ENCODE peak calls at places on chromosomes 1 and 21, in four cellular contexts. One of them, this sample, is unnamed. For H3K36me3, the result is how much of the 10 kb centered on the place peaks cover.

GRCh38 chr1:7616076-7616833 is 154.8 kb upstream of the VAMP3 start:
- DNase-seq in IMR-90: peak
- DNase-seq in neuronal stem cell: peak
- DNase-seq in NT2/D1: peak
- DNase-seq in this sample: peak

GRCh38 chr21:14451520-14451919 is 68.6 kb upstream of the HSPA13 start:
- DNase-seq in IMR-90: no peak
- DNase-seq in neuronal stem cell: no peak
- DNase-seq in NT2/D1: no peak
- DNase-seq in this sample: no peak

GRCh38 chr1:164592634-164593033 is 33.6 kb downstream of the PBX1 start:
- DNase-seq in IMR-90: no peak
- DNase-seq in neuronal stem cell: no peak
- DNase-seq in NT2/D1: no peak
- DNase-seq in this sample: no peak

GRCh38 chr21:41481191-41481590 is 26.8 kb downstream of the TMPRSS2 start:
- DNase-seq in IMR-90: peak
- DNase-seq in neuronal stem cell: no peak
- DNase-seq in NT2/D1: no peak
- DNase-seq in this sample: no peak

GRCh38 chr1:147167361-147167760 is 4.9 kb downstream of the PRKAB2 start:
- DNase-seq in IMR-90: peak
- DNase-seq in neuronal stem cell: no peak
- DNase-seq in NT2/D1: no peak
- DNase-seq in this sample: no peak

GRCh38 chr1:36776256-36776655 is 258.1 kb downstream of the GRIK3 start:
- DNase-seq in IMR-90: no peak
- DNase-seq in neuronal stem cell: no peak
- DNase-seq in NT2/D1: no peak
- DNase-seq in this sample: no peak

GRCh38 chr1:151819951-151820623 is 11.5 kb downstream of the RORC start:
- DNase-seq in IMR-90: no peak
- DNase-seq in neuronal stem cell: no peak
- DNase-seq in NT2/D1: no peak
- DNase-seq in this sample: peak

GRCh38 chr1:25035523-25036116 is 105.5 kb upstream of the RUNX3 start:
- DNase-seq in IMR-90: no peak
- DNase-seq in neuronal stem cell: no peak
- DNase-seq in NT2/D1: no peak
- DNase-seq in this sample: no peak

GRCh38 chr1:110626890-110627289 is 20.7 kb upstream of the KCNA2 start:
- DNase-seq in IMR-90: no peak
- DNase-seq in neuronal stem cell: no peak
- DNase-seq in NT2/D1: no peak
- DNase-seq in this sample: no peak

GRCh38 chr1:81135524-81135923 is 665.2 kb upstream of the ADGRL2 start:
- DNase-seq in IMR-90: no peak
- DNase-seq in neuronal stem cell: no peak
- DNase-seq in NT2/D1: no peak
- DNase-seq in this sample: no peak

GRCh38 chr21:41024341-41025056 is 143.5 kb upstream of the BACE2 start:
- DNase-seq in IMR-90: no peak
- DNase-seq in neuronal stem cell: no peak
- DNase-seq in NT2/D1: no peak
- DNase-seq in this sample: no peak

GRCh38 chr1:59751801-59752200 is 62.9 kb upstream of the HOOK1 start:
- DNase-seq in IMR-90: peak
- DNase-seq in neuronal stem cell: no peak
- DNase-seq in NT2/D1: no peak
- DNase-seq in this sample: no peak

GRCh38 chr1:204080163-204080903 is 7.4 kb downstream of the SOX13 start:
- DNase-seq in IMR-90: peak
- DNase-seq in neuronal stem cell: peak
- DNase-seq in NT2/D1: peak
- DNase-seq in this sample: no peak

GRCh38 chr1:185819798-185820197 is 85.6 kb downstream of the HMCN1 start:
- DNase-seq in IMR-90: no peak
- DNase-seq in neuronal stem cell: no peak
- DNase-seq in NT2/D1: no peak
- DNase-seq in this sample: no peak

GRCh38 chr1:8211620-8212442 is 106.1 kb upstream of the SLC45A1 start:
- DNase-seq in IMR-90: peak
- DNase-seq in neuronal stem cell: no peak
- DNase-seq in NT2/D1: no peak
- DNase-seq in this sample: peak

GRCh38 chr1:45913925-45914501 is 110.6 kb downstream of the MAST2 start:
- DNase-seq in IMR-90: peak
- DNase-seq in neuronal stem cell: no peak
- DNase-seq in NT2/D1: no peak
- DNase-seq in this sample: no peak

GRCh38 chr1:68231627-68232303 is 558 bp downstream of the WLS start:
- DNase-seq in IMR-90: peak
- DNase-seq in neuronal stem cell: no peak
- DNase-seq in NT2/D1: peak
- DNase-seq in this sample: no peak

GRCh38 chr1:169610110-169610509 is 19.8 kb downstream of the SELP start:
- DNase-seq in IMR-90: no peak
- DNase-seq in neuronal stem cell: peak
- DNase-seq in NT2/D1: no peak
- DNase-seq in this sample: no peak

GRCh38 chr1:84836145-84836544 is 56.9 kb downstream of the LPAR3 start:
- DNase-seq in IMR-90: no peak
- DNase-seq in neuronal stem cell: no peak
- DNase-seq in NT2/D1: no peak
- DNase-seq in this sample: no peak

GRCh38 chr21:26127073-26127814 is 43.3 kb downstream of the APP start:
- DNase-seq in IMR-90: no peak
- DNase-seq in neuronal stem cell: no peak
- DNase-seq in NT2/D1: no peak
- DNase-seq in this sample: no peak

GRCh38 chr1:157370698-157371097 is 181.6 kb downstream of the FCRL5 start:
- DNase-seq in IMR-90: no peak
- DNase-seq in neuronal stem cell: no peak
- DNase-seq in NT2/D1: no peak
- DNase-seq in this sample: no peak

GRCh38 chr1:157368363-157368762 is 184.0 kb downstream of the FCRL5 start:
- DNase-seq in IMR-90: no peak
- DNase-seq in neuronal stem cell: no peak
- DNase-seq in NT2/D1: no peak
- DNase-seq in this sample: no peak

GRCh38 chr1:157371211-157371610 is 181.1 kb downstream of the FCRL5 start:
- DNase-seq in IMR-90: no peak
- DNase-seq in neuronal stem cell: no peak
- DNase-seq in NT2/D1: no peak
- DNase-seq in this sample: no peak

GRCh38 chr1:157371826-157372225 is 180.5 kb downstream of the FCRL5 start:
- DNase-seq in IMR-90: no peak
- DNase-seq in neuronal stem cell: no peak
- DNase-seq in NT2/D1: no peak
- DNase-seq in this sample: no peak

GRCh38 chr1:157369808-157370521 is 182.3 kb downstream of the FCRL5 start:
- DNase-seq in IMR-90: peak
- DNase-seq in neuronal stem cell: peak
- DNase-seq in NT2/D1: peak
- DNase-seq in this sample: peak
- H3K9ac ChIP-seq in IMR-90: no peak
- H3K9ac ChIP-seq in neuronal stem cell: no peak
- H3K9ac ChIP-seq in NT2/D1: no peak
- H3K9ac ChIP-seq in this sample: no peak

DNA sequence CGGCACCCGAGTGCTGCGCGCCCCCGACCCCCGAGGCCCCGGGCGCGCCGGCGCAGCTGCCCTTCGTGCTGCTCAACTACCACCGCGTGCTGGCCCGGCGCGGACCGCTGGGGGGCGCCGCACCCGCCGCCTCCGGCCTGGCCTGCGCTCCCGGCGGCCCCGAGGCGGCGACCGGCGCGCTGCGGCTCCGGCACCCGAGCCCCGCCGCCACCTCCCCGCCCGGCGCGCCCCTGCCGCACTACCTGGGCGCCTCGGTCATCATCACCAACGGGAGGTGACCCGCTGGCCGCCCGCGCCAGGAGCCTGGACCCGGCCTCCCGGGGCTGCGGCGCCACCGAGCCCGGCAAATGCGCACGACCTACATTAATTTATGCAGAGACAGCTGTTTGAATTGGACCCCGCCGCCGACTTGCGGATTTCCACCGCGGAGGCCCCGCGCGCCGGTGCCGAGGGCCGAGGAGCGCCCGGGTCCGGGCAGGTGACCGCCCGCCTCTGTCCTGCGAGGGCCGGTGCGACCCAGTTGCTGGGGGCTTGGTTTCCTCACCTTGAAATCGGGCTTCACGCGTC is 49.0 kb downstream of the SIM2 start:
- DNase-seq in IMR-90: peak
- DNase-seq in neuronal stem cell: peak
- DNase-seq in NT2/D1: peak
- DNase-seq in this sample: no peak
- H3K4me3 ChIP-seq in IMR-90: peak
- H3K4me3 ChIP-seq in neuronal stem cell: peak
- H3K4me3 ChIP-seq in NT2/D1: peak
- H3K4me3 ChIP-seq in this sample: no peak

DNA sequence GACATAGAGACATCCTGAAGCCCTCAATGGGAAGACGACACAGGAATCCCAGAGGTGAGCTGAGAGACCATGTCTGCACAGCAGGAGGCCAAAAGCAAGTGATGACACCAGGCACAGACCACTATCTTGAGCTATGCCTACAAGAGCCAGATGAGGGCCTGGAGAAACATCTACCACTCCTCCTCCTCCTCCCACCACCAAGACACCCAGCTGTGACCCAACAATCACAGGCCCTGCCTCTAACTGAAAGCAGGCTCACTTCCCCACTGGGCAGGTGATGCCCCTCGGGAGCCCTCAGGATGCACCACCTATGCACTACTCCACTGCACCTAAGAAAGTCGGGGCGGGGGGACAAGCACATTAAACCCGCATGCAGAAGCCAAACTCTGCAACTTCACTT is 16.5 kb downstream of the TADA1 start:
- DNase-seq in IMR-90: no peak
- DNase-seq in neuronal stem cell: no peak
- DNase-seq in NT2/D1: no peak
- DNase-seq in this sample: no peak
- H3K36me3 ChIP-seq in IMR-90: under half
- H3K36me3 ChIP-seq in neuronal stem cell: half or more
- H3K36me3 ChIP-seq in NT2/D1: half or more
- H3K36me3 ChIP-seq in this sample: half or more

GRCh38 chr21:35046223-35046690 is 2.8 kb downstream of the RUNX1 start:
- DNase-seq in IMR-90: no peak
- DNase-seq in neuronal stem cell: no peak
- DNase-seq in NT2/D1: no peak
- DNase-seq in this sample: no peak

GRCh38 chr21:35048706-35049617 is at the start of gene RUNX1:
- DNase-seq in IMR-90: peak
- DNase-seq in neuronal stem cell: no peak
- DNase-seq in NT2/D1: no peak
- DNase-seq in this sample: peak

GRCh38 chr21:35050348-35051286 is 1.5 kb upstream of the RUNX1 start:
- DNase-seq in IMR-90: peak
- DNase-seq in neuronal stem cell: no peak
- DNase-seq in NT2/D1: no peak
- DNase-seq in this sample: no peak

GRCh38 chr21:35046880-35047229 is 2.2 kb downstream of the RUNX1 start:
- DNase-seq in IMR-90: no peak
- DNase-seq in neuronal stem cell: no peak
- DNase-seq in NT2/D1: no peak
- DNase-seq in this sample: peak

DNA sequence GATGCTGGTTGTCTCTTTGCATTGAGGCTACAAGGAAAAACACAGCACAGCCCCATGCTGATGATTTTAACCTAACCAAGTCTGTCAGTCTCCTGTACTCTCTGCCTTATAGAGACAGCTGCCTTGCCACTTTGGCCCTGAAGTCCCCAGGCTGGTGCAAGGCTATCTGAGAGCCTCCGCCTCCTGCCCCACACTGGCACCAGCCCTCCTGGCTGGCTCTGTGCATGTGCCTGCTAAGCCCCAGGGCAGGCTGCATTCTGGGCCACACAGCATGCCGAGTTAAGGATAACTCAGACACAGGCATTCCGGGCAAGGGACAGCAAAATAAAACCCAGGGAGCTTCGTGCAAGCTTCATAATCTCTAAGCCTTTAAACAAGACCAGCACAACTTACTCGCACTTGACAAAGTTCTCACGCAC is 910 bp downstream of the RUNX1 start:
- DNase-seq in IMR-90: no peak
- DNase-seq in neuronal stem cell: no peak
- DNase-seq in NT2/D1: no peak
- DNase-seq in this sample: peak
- H3K9ac ChIP-seq in IMR-90: peak
- H3K9ac ChIP-seq in neuronal stem cell: no peak
- H3K9ac ChIP-seq in NT2/D1: no peak
- H3K9ac ChIP-seq in this sample: peak

GRCh38 chr1:43383449-43383848 is 6.2 kb downstream of the MED8 start:
- DNase-seq in IMR-90: no peak
- DNase-seq in neuronal stem cell: no peak
- DNase-seq in NT2/D1: no peak
- DNase-seq in this sample: no peak

GRCh38 chr1:43377831-43378230 is 10.0 kb upstream of the ELOVL1 start:
- DNase-seq in IMR-90: no peak
- DNase-seq in neuronal stem cell: no peak
- DNase-seq in NT2/D1: no peak
- DNase-seq in this sample: no peak

GRCh38 chr1:43381609-43382008 is 8.0 kb downstream of the MED8 start:
- DNase-seq in IMR-90: no peak
- DNase-seq in neuronal stem cell: no peak
- DNase-seq in NT2/D1: no peak
- DNase-seq in this sample: no peak

GRCh38 chr1:43379476-43379875 is 10.1 kb downstream of the MED8 start:
- DNase-seq in IMR-90: no peak
- DNase-seq in neuronal stem cell: no peak
- DNase-seq in NT2/D1: no peak
- DNase-seq in this sample: no peak

DNA sequence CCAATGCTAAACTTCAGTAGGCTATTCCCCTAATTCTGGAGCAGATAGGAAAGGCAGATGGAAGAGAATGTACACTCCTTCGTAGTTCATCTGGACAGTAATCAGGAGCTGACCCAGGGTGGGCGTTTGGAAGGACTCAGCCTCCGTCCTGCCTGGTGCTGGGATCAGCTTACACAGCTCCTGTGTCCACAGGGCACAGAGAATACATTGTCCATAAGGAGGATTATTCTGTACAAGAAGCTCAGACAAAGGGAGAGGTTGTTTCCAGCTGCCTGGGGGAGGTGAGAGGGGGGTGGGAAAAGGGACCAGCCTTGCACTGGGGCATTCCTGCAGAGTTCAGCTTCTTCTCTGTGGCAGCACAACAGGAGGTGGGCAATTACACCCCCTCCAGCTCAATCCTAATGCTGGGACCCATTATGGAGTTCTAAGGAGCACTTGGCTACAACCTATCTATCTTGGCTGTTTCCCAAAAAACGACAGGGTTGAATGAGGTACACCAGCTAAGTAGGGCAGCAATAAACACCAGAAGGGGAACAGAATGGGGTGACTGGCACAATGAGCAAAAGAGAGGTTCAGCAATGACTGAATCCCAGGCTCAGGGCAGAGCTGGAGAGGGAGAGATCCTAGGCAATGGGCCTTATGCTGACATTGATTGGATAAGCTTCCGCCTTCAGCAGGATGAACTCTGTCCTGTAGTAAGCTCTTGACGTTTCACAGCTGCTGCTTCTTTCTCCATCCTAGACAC is 7.4 kb downstream of the MED8 start:
- DNase-seq in IMR-90: no peak
- DNase-seq in neuronal stem cell: no peak
- DNase-seq in NT2/D1: no peak
- DNase-seq in this sample: no peak
- H3K4me3 ChIP-seq in IMR-90: no peak
- H3K4me3 ChIP-seq in neuronal stem cell: no peak
- H3K4me3 ChIP-seq in NT2/D1: no peak
- H3K4me3 ChIP-seq in this sample: no peak

This sample was measured in DND-41.